ENCODE peak calls at places on chromosome 17, in six cellular contexts. P is HCEC 1CT, E is mucosa of gallbladder, G is NCI-H2081, V is HuH-7, F is heart left ventricle. Y is an unnamed sample.

GRCh38 chr17:3335876-3336275 is 37.7 kb upstream of the OR3A1 start:
- DNase-seq in F (no peak), P (no peak), E (no peak), G (no peak), V (no peak), Y (no peak)

GRCh38 chr17:49996495-49997255 is 1.7 kb upstream of the DLX3 start:
- DNase-seq in V (peak; percentile 86), F (no peak), P (no peak), G (peak; percentile 32), E (no peak), Y (no peak)

GRCh38 chr17:17921192-17922082 is 50.8 kb downstream of the TOM1L2 start:
- DNase-seq in G (no peak), P (peak; percentile 97), F (peak; percentile 50), E (no peak), V (no peak), Y (peak; percentile 89)

GRCh38 chr17:3801043-3801746 is at the start of gene ITGAE:
- DNase-seq in F (no peak), V (no peak), E (no peak), G (no peak), P (no peak), Y (no peak)

GRCh38 chr17:74037320-74037719 is 166.2 kb upstream of the RPL38 start:
- DNase-seq in E (peak; percentile 75), G (no peak), F (no peak), P (no peak), V (no peak), Y (no peak)

GRCh38 chr17:68011199-68011665 is 15.0 kb upstream of the C17orf58 start:
- DNase-seq in F (peak; percentile 48), E (no peak), G (no peak), V (peak; percentile 69), P (no peak), Y (no peak)

GRCh38 chr17:66260265-66260664 is 31.1 kb upstream of the APOH start:
- DNase-seq in E (no peak), P (no peak), F (no peak), G (no peak), V (no peak), Y (no peak)

GRCh38 chr17:26766743-26767142 is 527.2 kb upstream of the WSB1 start:
- DNase-seq in F (no peak), V (no peak), E (no peak), G (no peak), P (no peak), Y (no peak)

GRCh38 chr17:29119265-29119664 is 60.9 kb downstream of the MYO18A start:
- DNase-seq in F (no peak), V (no peak), E (no peak), P (no peak), G (no peak), Y (no peak)

GRCh38 chr17:75154195-75155106 is at the start of gene JPT1:
- DNase-seq in V (peak; percentile 97), G (peak; percentile 100), P (peak; percentile 98), E (peak; percentile 99), F (peak; percentile 99), Y (peak; percentile 98)

GRCh38 chr17:17140590-17140980 is 65.5 kb downstream of the PLD6 start:
- DNase-seq in F (no peak), V (no peak), P (peak; percentile 52), G (no peak), E (no peak), Y (peak; percentile 86)

GRCh38 chr17:74179576-74179975 is 23.9 kb upstream of the RPL38 start:
- DNase-seq in F (no peak), G (no peak), E (no peak), P (no peak), V (no peak), Y (no peak)

GRCh38 chr17:43528988-43529814 is 16.9 kb downstream of the ETV4 start:
- DNase-seq in P (no peak), G (no peak), E (no peak), V (no peak), F (no peak), Y (no peak)

GRCh38 chr17:40598021-40598927 is 33.0 kb upstream of the CCR7 start:
- DNase-seq in F (no peak), E (no peak), P (no peak), V (no peak), G (no peak), Y (no peak)

GRCh38 chr17:7043544-7044268 is at the start of gene SLC16A11:
- DNase-seq in V (no peak), F (no peak), E (no peak), G (peak; percentile 75), P (no peak), Y (no peak)

GRCh38 chr17:17252149-17252810 is 15.3 kb upstream of the FLCN start:
- DNase-seq in V (no peak), P (no peak), F (no peak), E (no peak), G (no peak), Y (no peak)

GRCh38 chr17:18256351-18256750 is 2.2 kb downstream of the FLII start:
- DNase-seq in G (no peak), P (no peak), V (no peak), F (no peak), E (no peak), Y (no peak)

GRCh38 chr17:71522383-71522782 is 598.4 kb upstream of the SOX9 start:
- DNase-seq in F (no peak), G (no peak), P (no peak), V (no peak), E (no peak), Y (peak; percentile 66)

GRCh38 chr17:8151641-8152111 is 528 bp downstream of the PER1 start:
- DNase-seq in V (no peak), F (peak; percentile 96), G (no peak), E (peak; percentile 86), P (peak; percentile 61), Y (peak; percentile 63)

GRCh38 chr17:1180958-1181768 is 1.4 kb upstream of the ABR start:
- DNase-seq in P (no peak), G (no peak), E (no peak), F (no peak), V (no peak), Y (no peak)

GRCh38 chr17:65020284-65020683 is 36.3 kb downstream of the GNA13 start:
- DNase-seq in F (no peak), V (no peak), G (no peak), E (no peak), P (peak; percentile 94), Y (peak; percentile 77)

GRCh38 chr17:65783845-65784334 is 222.4 kb upstream of the AXIN2 start:
- DNase-seq in P (peak; percentile 87), V (no peak), E (no peak), F (no peak), G (no peak), Y (peak; percentile 80)